ENCODE peak calls at places on chromosomes 3 and 15, in four cellular contexts. K, N, C and O are unnamed samples. For H3K27me3, the result is how much of the 10 kb centered on the place peaks cover.

GRCh38 chr15:51775967-51776816 is 24.8 kb downstream of the TMOD2 start:
- DNase-seq in N (peak), K (no peak), C (peak), O (no peak)

GRCh38 chr3:171799501-171799900 is 10.8 kb downstream of the PLD1 start:
- DNase-seq in N (no peak), K (no peak), C (no peak), O (no peak)

GRCh38 chr15:76058714-76059319 is 968 bp upstream of the TMEM266 start:
- DNase-seq in N (no peak), C (peak), K (no peak), O (no peak)

GRCh38 chr3:27607370-27607769 is 114.8 kb downstream of the EOMES start:
- DNase-seq in K (no peak), C (no peak), N (no peak), O (no peak)

GRCh38 chr3:5317572-5317971 is 130.1 kb downstream of the EDEM1 start:
- DNase-seq in N (no peak), C (no peak), K (no peak), O (no peak)

GRCh38 chr15:85742186-85742751 is 52.5 kb downstream of the KLHL25 start:
- DNase-seq in N (no peak), C (no peak), K (no peak), O (no peak)

GRCh38 chr3:148203263-148204010 is 494.3 kb upstream of the AGTR1 start:
- DNase-seq in N (no peak), C (no peak), K (no peak), O (no peak)

GRCh38 chr3:42728056-42728455 is 25.5 kb upstream of the HHATL start:
- DNase-seq in N (no peak), K (peak), C (no peak), O (no peak)

GRCh38 chr3:44984335-44984734 is 8.3 kb downstream of the EXOSC7 start:
- DNase-seq in K (no peak), N (no peak), C (no peak), O (no peak)

GRCh38 chr15:71607383-71607782 is 203.0 kb upstream of the NR2E3 start:
- DNase-seq in C (no peak), N (no peak), K (no peak), O (no peak)

GRCh38 chr15:41474941-41475340 is 18.7 kb upstream of the ITPKA start:
- DNase-seq in N (no peak), K (no peak), C (no peak), O (no peak)

GRCh38 chr15:100017140-100017539 is 283.9 kb upstream of the LYSMD4 start:
- DNase-seq in C (no peak), N (no peak), K (no peak), O (no peak)

GRCh38 chr3:153052096-153052460 is 109.9 kb upstream of the RAP2B start:
- DNase-seq in K (no peak), N (no peak), C (peak), O (no peak)

GRCh38 chr3:156811092-156811862 is 14.9 kb upstream of the LEKR1 start:
- DNase-seq in C (peak), K (no peak), N (no peak), O (no peak)

GRCh38 chr3:126202281-126203079 is 22.1 kb upstream of the ALDH1L1 start:
- DNase-seq in C (no peak), K (no peak), N (no peak), O (no peak)

GRCh38 chr3:37025562-37026335 is 32.4 kb downstream of the MLH1 start:
- DNase-seq in K (no peak), C (no peak), N (no peak), O (no peak)

GRCh38 chr15:23690450-23690852 is 3.3 kb upstream of the NDN start:
- DNase-seq in N (peak), K (peak), C (peak), O (peak)

GRCh38 chr3:143119974-143120715 is 574 bp downstream of the CHST2 start:
- DNase-seq in K (peak), N (no peak), C (peak), O (no peak)

GRCh38 chr3:13249630-13250395 is 170.3 kb downstream of the NUP210 start:
- DNase-seq in N (no peak), C (no peak), K (no peak), O (no peak)

GRCh38 chr3:132787616-132788015 is 65.4 kb upstream of the NPHP3 start:
- DNase-seq in N (no peak), K (no peak), C (no peak), O (no peak)

GRCh38 chr3:155704771-155705559 is 39.9 kb downstream of the PLCH1 start:
- DNase-seq in C (no peak), K (no peak), N (no peak), O (no peak)

GRCh38 chr3:69941439-69942176 is 57.9 kb upstream of the SAMMSON start:
- DNase-seq in K (no peak), N (no peak), C (no peak), O (no peak)

GRCh38 chr3:44509393-44509921 is 32.0 kb upstream of the ZNF445 start:
- DNase-seq in C (peak), N (no peak), K (no peak), O (no peak)

GRCh38 chr3:134645515-134645914 is 5.3 kb downstream of the KY start:
- DNase-seq in C (no peak), K (no peak), N (no peak), O (no peak)

GRCh38 chr3:176554264-176554663 is 643.0 kb downstream of the TBL1XR1 start:
- DNase-seq in N (no peak), K (no peak), C (no peak), O (no peak)

GRCh38 chr3:94616833-94617232 is 554.0 kb downstream of the NSUN3 start:
- DNase-seq in K (no peak), N (no peak), C (no peak), O (no peak)

GRCh38 chr3:79724206-79724605 is 43.6 kb downstream of the ROBO1 start:
- DNase-seq in N (no peak), C (no peak), K (no peak), O (no peak)

GRCh38 chr3:66075281-66075680 is 36.6 kb upstream of the MAGI1 start:
- DNase-seq in C (no peak), K (no peak), N (no peak), O (no peak)

GRCh38 chr3:169299129-169299528 is 364.4 kb downstream of the MECOM start:
- DNase-seq in N (no peak), K (no peak), C (no peak), O (no peak)

GRCh38 chr3:55571913-55572312 is 84.8 kb upstream of the WNT5A start:
- DNase-seq in N (no peak), K (peak), C (peak), O (peak)

DNA sequence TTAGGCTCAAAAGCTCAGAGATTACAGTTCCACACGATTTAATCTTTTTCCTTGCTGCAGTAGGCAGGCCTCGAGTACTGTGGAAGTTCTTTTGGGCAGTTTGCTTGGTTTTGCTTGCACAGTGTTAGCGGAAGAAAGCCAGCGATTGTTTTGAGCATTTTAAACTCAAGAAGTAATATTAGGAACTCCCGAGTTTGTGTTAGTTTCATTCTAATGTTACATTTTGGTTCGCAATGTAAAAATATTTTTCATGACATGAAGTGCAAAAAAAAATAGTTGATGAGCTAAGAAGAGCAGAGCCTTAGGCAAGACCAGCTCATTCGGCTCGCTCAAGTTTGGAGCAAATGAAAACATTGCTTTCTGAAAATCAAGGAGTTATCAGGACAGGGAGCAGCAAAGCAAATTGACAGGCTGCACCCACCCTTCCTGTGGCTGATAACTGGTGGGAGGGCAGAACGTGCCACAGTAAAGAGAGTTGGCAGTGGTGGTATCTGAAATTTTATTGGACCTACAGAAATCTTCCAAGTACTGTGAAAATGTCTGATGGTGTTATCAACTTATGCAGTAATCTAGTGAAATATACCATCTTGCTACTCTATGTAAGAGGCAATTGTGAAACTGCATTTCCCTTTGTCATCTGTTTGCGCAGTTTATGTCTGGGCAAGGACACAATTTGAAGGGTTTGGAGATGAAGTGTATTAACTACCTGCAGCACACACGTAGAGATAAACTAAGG is 1.4 kb downstream of the PLCL2 start:
- DNase-seq in C (no peak), K (no peak), N (no peak), O (no peak)
- H3K27ac ChIP-seq in C (peak), K (peak), N (peak), O (peak)

GRCh38 chr15:69225355-69226027 is 65.1 kb downstream of the GLCE start:
- DNase-seq in C (peak), N (no peak), K (no peak), O (no peak)
- TF ChIP-seq CTCF in C (peak), N (no peak), K (peak), O (peak)

GRCh38 chr15:29208352-29208751 is 61.3 kb downstream of the NSMCE3 start:
- DNase-seq in N (no peak), K (no peak), C (peak), O (no peak)
- H3K27me3 ChIP-seq in N (under half), K (under half), C (under half), O (under half)

DNA sequence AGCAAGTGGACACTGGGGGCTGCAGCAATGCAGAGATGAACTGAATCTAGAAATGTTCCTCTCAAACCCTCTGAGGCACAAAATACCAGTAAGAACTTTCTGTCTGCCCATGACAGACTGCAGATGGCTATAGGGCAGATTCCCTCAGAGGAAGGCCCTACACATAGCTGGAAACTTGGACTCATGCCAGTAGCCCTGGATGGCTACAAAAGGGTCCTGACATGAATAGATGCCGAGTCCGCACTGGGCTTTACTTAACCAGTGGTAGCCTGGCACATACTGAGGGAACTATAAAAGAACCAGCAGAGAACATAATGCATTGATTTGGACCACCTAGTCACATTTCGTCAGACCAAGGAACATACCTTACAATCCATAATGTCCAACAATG is 66.7 kb downstream of the C3orf80 start:
- DNase-seq in K (no peak), N (no peak), C (peak), O (no peak)
- H3K27ac ChIP-seq in K (no peak), N (no peak), C (peak), O (no peak)